ENCODE peak calls at places on chromosomes 3 and 15, in six cellular contexts. U, O, X, B, V and G are unnamed samples.

GRCh38 chr3:196181127-196181546 is 30.1 kb downstream of the ZDHHC19 start:
- DNase-seq in U (no peak), O (no peak), X (no peak), B (no peak), V (no peak), G (no peak)

GRCh38 chr3:123819949-123820348 is 64.2 kb downstream of the MYLK start:
- DNase-seq in U (no peak), O (no peak), X (no peak), B (no peak), V (no peak), G (no peak)

GRCh38 chr3:55615694-55616310 is 128.7 kb upstream of the WNT5A start:
- DNase-seq in U (no peak), O (no peak), X (no peak), B (peak), V (no peak), G (no peak)

GRCh38 chr3:13683288-13683687 is 134.4 kb downstream of the FBLN2 start:
- DNase-seq in U (no peak), O (no peak), X (no peak), B (no peak), V (no peak), G (no peak)

GRCh38 chr15:34490421-34491193 is 53.0 kb upstream of the GOLGA8A start:
- DNase-seq in U (no peak), O (no peak), X (no peak), B (no peak), V (no peak), G (no peak)

GRCh38 chr15:62999923-63000484 is 42.5 kb upstream of the TPM1 start:
- DNase-seq in U (no peak), O (no peak), X (no peak), B (no peak), V (no peak), G (no peak)

GRCh38 chr3:192246847-192247520 is 480.4 kb downstream of the FGF12 start:
- DNase-seq in U (no peak), O (peak), X (no peak), B (no peak), V (no peak), G (no peak)

GRCh38 chr15:32908135-32908801 is 190.5 kb downstream of the GREM1 start:
- DNase-seq in U (peak), O (no peak), X (no peak), B (no peak), V (peak), G (no peak)

GRCh38 chr3:170517251-170517945 is 68.5 kb downstream of the SLC7A14 start:
- DNase-seq in U (no peak), O (no peak), X (no peak), B (no peak), V (no peak), G (no peak)

GRCh38 chr3:40230382-40230781 is 79.1 kb upstream of the EIF1B start:
- DNase-seq in U (no peak), O (no peak), X (no peak), B (no peak), V (no peak), G (no peak)

GRCh38 chr15:30919877-30920550 is 16.3 kb downstream of the FAN1 start:
- DNase-seq in U (no peak), O (no peak), X (no peak), B (no peak), V (no peak), G (no peak)

GRCh38 chr15:39247574-39247973 is 333.3 kb upstream of the THBS1 start:
- DNase-seq in U (no peak), O (no peak), X (no peak), B (no peak), V (no peak), G (no peak)

GRCh38 chr15:47429376-47429775 is 287.9 kb upstream of the SEMA6D start:
- DNase-seq in U (no peak), O (no peak), X (no peak), B (no peak), V (no peak), G (no peak)

GRCh38 chr3:151008699-151009098 is 36.2 kb upstream of the CLRN1 start:
- DNase-seq in U (peak), O (no peak), X (no peak), B (no peak), V (no peak), G (peak)

GRCh38 chr15:83322061-83322460 is 37.6 kb upstream of the BNC1 start:
- DNase-seq in U (no peak), O (no peak), X (no peak), B (peak), V (no peak), G (no peak)

GRCh38 chr3:58383904-58384303 is 49.7 kb downstream of the PDHB start:
- DNase-seq in U (peak), O (peak), X (no peak), B (no peak), V (no peak), G (peak)

GRCh38 chr3:114452176-114452744 is 158.4 kb downstream of the TIGIT start:
- DNase-seq in U (no peak), O (no peak), X (no peak), B (no peak), V (no peak), G (no peak)

GRCh38 chr3:127819086-127819485 is 3.2 kb downstream of the MGLL start:
- DNase-seq in U (no peak), O (no peak), X (no peak), B (peak), V (no peak), G (no peak)

GRCh38 chr3:69504232-69504631 is 118.3 kb upstream of the FRMD4B start:
- DNase-seq in U (peak), O (no peak), X (no peak), B (no peak), V (no peak), G (no peak)

GRCh38 chr3:71083726-71084131 is 499.8 kb downstream of the FOXP1 start:
- DNase-seq in U (no peak), O (no peak), X (no peak), B (no peak), V (no peak), G (no peak)

GRCh38 chr3:139533781-139534443 is 5.6 kb downstream of the RBP1 start:
- DNase-seq in U (no peak), O (peak), X (no peak), B (no peak), V (no peak), G (peak)

GRCh38 chr3:122102191-122102935 is 47.2 kb downstream of the CD86 start:
- DNase-seq in U (no peak), O (no peak), X (no peak), B (no peak), V (no peak), G (no peak)

GRCh38 chr3:61667417-61668213 is 106.2 kb downstream of the PTPRG start:
- DNase-seq in U (no peak), O (no peak), X (no peak), B (no peak), V (no peak), G (no peak)

GRCh38 chr3:146040630-146041029 is 120.4 kb downstream of the PLOD2 start:
- DNase-seq in U (no peak), O (no peak), X (no peak), B (no peak), V (no peak), G (no peak)

GRCh38 chr15:22922003-22922402 is 58.2 kb downstream of the CYFIP1 start:
- DNase-seq in U (no peak), O (no peak), X (no peak), B (no peak), V (no peak), G (no peak)

GRCh38 chr3:71305246-71306206 is 278.0 kb downstream of the FOXP1 start:
- DNase-seq in U (no peak), O (no peak), X (no peak), B (peak), V (no peak), G (no peak)